ENCODE peak calls at places on chromosome 9, in six cellular contexts. Z is AG04450, B is HCT116, K is aorta, T is tibial nerve, S is lung. V is an unnamed sample.

GRCh38 chr9:137058651-137059234 is 4.9 kb upstream of the ENTPD2 start:
- DNase-seq in K (no peak), T (no peak), B (no peak), S (no peak), Z (no peak), V (no peak)

GRCh38 chr9:91903126-91903911 is 46.7 kb downstream of the ROR2 start:
- DNase-seq in Z (no peak), T (no peak), K (no peak), S (no peak), B (no peak), V (no peak)

GRCh38 chr9:4137234-4137633 is 162.6 kb downstream of the GLIS3 start:
- DNase-seq in S (no peak), B (peak), T (no peak), K (no peak), Z (peak), V (no peak)

GRCh38 chr9:114409103-114409780 is 21.5 kb upstream of the AKNA start:
- DNase-seq in Z (no peak), T (no peak), K (no peak), S (no peak), B (no peak), V (no peak)

GRCh38 chr9:123438321-123438720 is 82.3 kb downstream of the CRB2 start:
- DNase-seq in T (no peak), K (peak), Z (no peak), B (no peak), S (no peak), V (no peak)

GRCh38 chr9:97982191-97982718 is 886 bp upstream of the ANP32B start:
- DNase-seq in Z (no peak), T (no peak), S (no peak), B (no peak), K (no peak), V (no peak)

GRCh38 chr9:123353984-123354591 is 1.9 kb upstream of the CRB2 start:
- DNase-seq in K (peak), B (peak), Z (peak), T (peak), S (peak), V (peak)

GRCh38 chr9:137315581-137316011 is 13.5 kb upstream of the NRARP start:
- DNase-seq in Z (no peak), K (no peak), T (no peak), S (no peak), B (no peak), V (no peak)

GRCh38 chr9:97555164-97555563 is 53.7 kb downstream of the TMOD1 start:
- DNase-seq in Z (no peak), S (no peak), B (no peak), T (peak), K (peak), V (no peak)

GRCh38 chr9:9998491-9999287 is 614.1 kb downstream of the PTPRD start:
- DNase-seq in K (no peak), T (no peak), B (no peak), S (no peak), Z (no peak), V (no peak)

GRCh38 chr9:108622467-108622866 is 233.3 kb downstream of the ACTL7B start:
- DNase-seq in Z (no peak), T (no peak), B (no peak), S (no peak), K (no peak), V (no peak)
- H3K27ac ChIP-seq in Z (no peak), T (no peak), B (no peak), S (no peak), K (no peak), V (no peak)

DNA sequence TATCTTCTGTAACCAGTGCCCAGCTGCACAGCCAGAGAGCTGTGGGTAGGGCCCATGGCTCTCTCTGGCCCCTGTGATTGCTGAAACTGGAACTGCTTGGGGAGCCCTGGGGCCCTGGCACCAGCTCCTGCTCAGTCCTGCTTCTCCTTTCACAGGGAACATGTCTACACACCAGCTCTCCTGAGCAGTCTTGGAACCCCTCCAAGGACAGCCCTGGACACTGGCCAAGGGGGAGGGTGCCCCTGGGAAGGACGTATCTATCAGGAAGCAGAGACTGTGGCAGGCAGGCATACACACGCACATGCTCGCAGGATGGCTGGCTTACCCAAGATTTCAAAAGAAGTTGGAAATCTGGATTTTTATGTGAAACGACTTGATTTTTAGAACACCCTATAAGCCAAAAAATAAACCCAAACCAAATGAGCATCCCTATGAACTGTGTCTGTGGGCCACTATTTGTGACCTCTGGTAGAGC is 8.8 kb upstream of the TRAF1 start:
- DNase-seq in T (peak), Z (peak), K (peak), B (no peak), S (peak), V (no peak)
- H3K4me3 ChIP-seq in T (no peak), Z (no peak), K (no peak), B (no peak), S (no peak), V (no peak)

DNA sequence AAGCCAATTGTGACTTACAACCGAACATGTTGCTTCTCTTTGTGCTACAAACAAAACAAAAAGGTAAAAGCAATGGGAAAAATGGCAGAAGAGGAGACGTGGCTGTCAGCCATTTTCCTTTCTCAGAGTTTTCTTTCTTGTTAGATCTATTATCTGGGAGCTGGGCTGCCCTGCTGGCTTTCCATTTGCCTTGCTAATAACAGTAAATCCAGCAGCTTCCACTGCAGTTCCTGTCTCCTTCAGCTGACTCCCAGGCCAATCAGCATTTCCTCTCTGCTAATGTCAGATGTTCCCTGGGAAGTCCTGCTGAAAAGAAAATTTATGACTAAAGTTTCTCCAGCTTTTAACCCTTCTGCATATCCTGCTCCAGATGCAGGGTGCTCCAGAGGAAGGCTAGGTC is 182.5 kb downstream of the MAPKAP1 start:
- DNase-seq in Z (no peak), B (no peak), S (no peak), T (no peak), K (no peak), V (no peak)
- H3K27ac ChIP-seq in Z (no peak), B (no peak), S (no peak), T (no peak), K (no peak), V (no peak)

DNA sequence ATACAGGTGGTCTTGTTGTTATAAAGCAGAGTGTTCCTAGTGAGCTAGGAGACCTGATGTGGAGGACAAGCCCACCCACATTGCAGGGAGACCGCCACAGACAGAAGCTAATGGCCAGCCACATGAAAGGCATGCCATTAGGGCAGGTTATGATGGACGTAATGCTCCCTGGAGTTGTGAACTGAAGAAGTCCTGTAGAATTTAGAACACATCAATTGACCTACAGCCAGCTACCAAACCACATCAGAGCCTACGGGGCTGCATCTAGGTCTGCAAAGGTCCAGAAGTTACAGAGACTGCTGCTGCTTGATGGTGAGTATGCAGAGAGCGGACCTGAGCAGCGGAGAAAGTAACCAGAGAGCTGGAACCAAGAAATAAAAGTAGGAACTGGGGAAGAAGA is 116.6 kb downstream of the LPAR1 start:
- DNase-seq in B (no peak), T (no peak), K (no peak), Z (no peak), S (no peak), V (no peak)
- H3K4me3 ChIP-seq in B (no peak), T (no peak), K (no peak), Z (no peak), S (no peak), V (no peak)

GRCh38 chr9:121123816-121124536 is 49.2 kb downstream of the CNTRL start:
- DNase-seq in S (no peak), T (no peak), Z (no peak), K (no peak), B (no peak), V (no peak)
- H3K27ac ChIP-seq in S (no peak), T (no peak), Z (no peak), K (no peak), B (no peak), V (peak)

GRCh38 chr9:129894106-129894823 is 59.0 kb downstream of the USP20 start:
- DNase-seq in B (no peak), S (no peak), Z (no peak), T (no peak), K (peak), V (peak)

GRCh38 chr9:129889461-129889935 is 54.2 kb downstream of the USP20 start:
- DNase-seq in Z (no peak), S (no peak), T (no peak), K (no peak), B (no peak), V (no peak)

GRCh38 chr9:129888809-129889460 is 53.7 kb downstream of the USP20 start:
- DNase-seq in K (no peak), B (no peak), Z (no peak), T (no peak), S (no peak), V (peak)

GRCh38 chr9:129889936-129890717 is 54.9 kb downstream of the USP20 start:
- DNase-seq in S (no peak), Z (no peak), T (no peak), B (no peak), K (no peak), V (peak)

GRCh38 chr9:129891519-129891918 is 56.3 kb downstream of the USP20 start:
- DNase-seq in S (no peak), Z (no peak), T (no peak), K (no peak), B (no peak), V (no peak)
- H3K4me3 ChIP-seq in S (no peak), Z (no peak), T (no peak), K (no peak), B (no peak), V (peak)

GRCh38 chr9:83154821-83155220 is 91.9 kb upstream of the RASEF start:
- DNase-seq in Z (no peak), K (no peak), T (no peak), S (no peak), B (no peak), V (no peak)
- H3K27ac ChIP-seq in Z (no peak), K (no peak), T (no peak), S (no peak), B (no peak), V (no peak)

GRCh38 chr9:88746744-88747398 is 211.9 kb downstream of the NXNL2 start:
- DNase-seq in K (no peak), B (no peak), Z (no peak), S (no peak), T (no peak), V (no peak)
- H3K4me3 ChIP-seq in K (no peak), B (no peak), Z (no peak), S (no peak), T (no peak), V (no peak)

GRCh38 chr9:34526026-34526425 is 3.2 kb upstream of the ENHO start:
- DNase-seq in S (no peak), Z (no peak), T (no peak), K (no peak), B (no peak), V (no peak)
- H3K27ac ChIP-seq in S (no peak), Z (no peak), T (no peak), K (no peak), B (no peak), V (no peak)

GRCh38 chr9:33146298-33146697 is 20.8 kb downstream of the B4GALT1 start:
- DNase-seq in B (no peak), S (no peak), K (no peak), T (no peak), Z (no peak), V (no peak)
- H3K4me3 ChIP-seq in B (no peak), S (no peak), K (no peak), T (no peak), Z (no peak), V (no peak)

V was measured in naive thymus-derived CD4-positive, alpha-beta T cell.